ENCODE peak calls at places on chromosomes 4 and X, in five cellular contexts. One of them, this sample, is unnamed.

GRCh38 chrX:55524487-55524886 is 34.8 kb upstream of the USP51 start:
- DNase-seq in right lobe of liver: no peak
- DNase-seq in lower leg skin: no peak
- DNase-seq in cardiac fibroblast: no peak
- DNase-seq in AG10803: peak
- DNase-seq in this sample: no peak

GRCh38 chr4:183099537-183100297 is 660 bp downstream of the WWC2 start:
- DNase-seq in right lobe of liver: peak
- DNase-seq in lower leg skin: peak
- DNase-seq in AG10803: no peak
- DNase-seq in cardiac fibroblast: peak
- DNase-seq in this sample: no peak

GRCh38 chr4:181138116-181138515 is 1105.1 kb upstream of the TENM3 start:
- DNase-seq in right lobe of liver: no peak
- DNase-seq in lower leg skin: no peak
- DNase-seq in cardiac fibroblast: no peak
- DNase-seq in AG10803: no peak
- DNase-seq in this sample: no peak

GRCh38 chr4:83890231-83890630 is 354.3 kb downstream of the GPAT3 start:
- DNase-seq in right lobe of liver: no peak
- DNase-seq in lower leg skin: no peak
- DNase-seq in cardiac fibroblast: peak
- DNase-seq in AG10803: peak
- DNase-seq in this sample: no peak

GRCh38 chr4:41129128-41129754 is 85.1 kb downstream of the APBB2 start:
- DNase-seq in AG10803: no peak
- DNase-seq in right lobe of liver: no peak
- DNase-seq in cardiac fibroblast: no peak
- DNase-seq in lower leg skin: no peak
- DNase-seq in this sample: no peak

GRCh38 chr4:56302102-56302501 is 85.2 kb downstream of the AASDH start:
- DNase-seq in cardiac fibroblast: no peak
- DNase-seq in lower leg skin: no peak
- DNase-seq in AG10803: no peak
- DNase-seq in right lobe of liver: no peak
- DNase-seq in this sample: no peak

GRCh38 chr4:133149932-133150642 is 993 bp downstream of the PCDH10 start:
- DNase-seq in lower leg skin: no peak
- DNase-seq in cardiac fibroblast: no peak
- DNase-seq in AG10803: no peak
- DNase-seq in right lobe of liver: no peak
- DNase-seq in this sample: no peak

GRCh38 chrX:115234220-115234557 is 293 bp upstream of the LRCH2 start:
- DNase-seq in right lobe of liver: no peak
- DNase-seq in lower leg skin: no peak
- DNase-seq in cardiac fibroblast: no peak
- DNase-seq in AG10803: peak
- DNase-seq in this sample: no peak

GRCh38 chr4:125744891-125745364 is 430.2 kb downstream of the FAT4 start:
- DNase-seq in right lobe of liver: no peak
- DNase-seq in AG10803: no peak
- DNase-seq in lower leg skin: peak
- DNase-seq in cardiac fibroblast: no peak
- DNase-seq in this sample: no peak

GRCh38 chr4:37936889-37937498 is 23.2 kb upstream of the PTTG2 start:
- DNase-seq in lower leg skin: no peak
- DNase-seq in AG10803: no peak
- DNase-seq in right lobe of liver: peak
- DNase-seq in cardiac fibroblast: no peak
- DNase-seq in this sample: no peak
- TF ChIP-seq CTCF in lower leg skin: no peak
- TF ChIP-seq CTCF in AG10803: no peak
- TF ChIP-seq CTCF in right lobe of liver: no peak
- TF ChIP-seq CTCF in cardiac fibroblast: no peak
- TF ChIP-seq CTCF in this sample: no peak

GRCh38 chr4:24949970-24950369 is 37.1 kb upstream of the CCDC149 start:
- DNase-seq in lower leg skin: no peak
- DNase-seq in cardiac fibroblast: no peak
- DNase-seq in AG10803: no peak
- DNase-seq in right lobe of liver: no peak
- DNase-seq in this sample: no peak
- TF ChIP-seq CTCF in lower leg skin: no peak
- TF ChIP-seq CTCF in cardiac fibroblast: no peak
- TF ChIP-seq CTCF in AG10803: no peak
- TF ChIP-seq CTCF in right lobe of liver: no peak
- TF ChIP-seq CTCF in this sample: no peak

GRCh38 chr4:3145251-3145908 is 70.9 kb downstream of the HTT start:
- DNase-seq in cardiac fibroblast: peak
- DNase-seq in right lobe of liver: no peak
- DNase-seq in AG10803: peak
- DNase-seq in lower leg skin: no peak
- DNase-seq in this sample: no peak
- TF ChIP-seq CTCF in cardiac fibroblast: no peak
- TF ChIP-seq CTCF in right lobe of liver: no peak
- TF ChIP-seq CTCF in AG10803: peak
- TF ChIP-seq CTCF in lower leg skin: no peak
- TF ChIP-seq CTCF in this sample: no peak

GRCh38 chrX:82081027-82081426 is 879.1 kb downstream of the SH3BGRL start:
- DNase-seq in lower leg skin: no peak
- DNase-seq in right lobe of liver: no peak
- DNase-seq in AG10803: no peak
- DNase-seq in cardiac fibroblast: no peak
- DNase-seq in this sample: no peak
- TF ChIP-seq CTCF in lower leg skin: no peak
- TF ChIP-seq CTCF in right lobe of liver: peak
- TF ChIP-seq CTCF in AG10803: no peak
- TF ChIP-seq CTCF in cardiac fibroblast: no peak
- TF ChIP-seq CTCF in this sample: no peak

GRCh38 chr4:114132830-114133229 is 153.4 kb upstream of the ARSJ start:
- DNase-seq in AG10803: no peak
- DNase-seq in lower leg skin: no peak
- DNase-seq in cardiac fibroblast: peak
- DNase-seq in right lobe of liver: no peak
- DNase-seq in this sample: no peak
- TF ChIP-seq CTCF in AG10803: peak
- TF ChIP-seq CTCF in lower leg skin: no peak
- TF ChIP-seq CTCF in cardiac fibroblast: peak
- TF ChIP-seq CTCF in right lobe of liver: peak
- TF ChIP-seq CTCF in this sample: no peak

GRCh38 chr4:107018336-107018735 is 17.8 kb downstream of the DKK2 start:
- DNase-seq in cardiac fibroblast: no peak
- DNase-seq in lower leg skin: no peak
- DNase-seq in AG10803: peak
- DNase-seq in right lobe of liver: no peak
- DNase-seq in this sample: no peak
- TF ChIP-seq CTCF in cardiac fibroblast: no peak
- TF ChIP-seq CTCF in lower leg skin: no peak
- TF ChIP-seq CTCF in AG10803: no peak
- TF ChIP-seq CTCF in right lobe of liver: no peak
- TF ChIP-seq CTCF in this sample: no peak

DNA sequence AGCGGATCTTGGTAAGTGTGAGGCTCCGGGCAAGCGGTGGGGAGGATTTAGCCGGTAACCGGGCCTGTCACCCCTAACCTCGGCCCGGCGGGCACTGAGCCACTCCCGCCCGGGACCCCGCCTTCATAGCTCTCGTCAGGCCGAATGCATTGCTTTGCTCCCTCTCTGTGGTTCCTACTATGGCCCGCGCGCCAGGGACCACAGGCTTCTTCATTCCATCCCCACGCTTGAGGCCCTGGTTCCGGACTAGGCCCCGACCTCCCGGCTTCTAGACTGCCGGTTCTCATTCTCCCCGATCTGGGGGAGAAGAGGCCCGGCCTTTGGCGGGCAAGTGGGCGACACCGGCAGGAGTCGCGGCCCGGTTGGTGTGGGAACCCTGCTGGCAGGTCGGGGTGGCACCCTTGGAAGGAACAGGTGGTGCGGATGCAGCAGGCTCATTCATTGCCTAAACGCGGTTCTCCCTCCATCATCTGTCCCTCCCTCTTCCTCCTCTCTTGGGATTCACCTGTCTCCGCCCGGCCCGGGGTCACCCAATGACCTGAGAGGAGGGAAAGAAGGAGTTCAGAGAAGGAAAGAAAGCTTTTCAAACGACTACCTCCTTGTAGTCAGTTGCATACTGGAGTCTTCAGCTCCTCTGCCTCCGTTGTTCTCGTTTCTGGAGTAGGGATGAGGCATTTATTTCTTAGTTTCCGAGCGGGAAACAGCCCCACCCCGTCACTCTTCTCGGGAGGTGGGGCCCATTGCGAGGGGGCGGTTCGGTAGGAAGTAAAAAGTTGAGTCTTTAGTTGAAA is at the start of gene NDUFC1:
- DNase-seq in AG10803: peak
- DNase-seq in lower leg skin: peak
- DNase-seq in right lobe of liver: peak
- DNase-seq in cardiac fibroblast: peak
- DNase-seq in this sample: no peak
- TF ChIP-seq CTCF in AG10803: peak
- TF ChIP-seq CTCF in lower leg skin: no peak
- TF ChIP-seq CTCF in right lobe of liver: no peak
- TF ChIP-seq CTCF in cardiac fibroblast: peak
- TF ChIP-seq CTCF in this sample: no peak